ENCODE peak calls at places on chromosome 19, in eight cellular contexts. R, Z, H, X, E, S, C and M are unnamed samples.

GRCh38 chr19:10292789-10293636 is 3.3 kb downstream of the ICAM5 start:
- DNase-seq in R (peak), Z (peak), H (no peak), X (no peak), E (no peak), S (no peak), C (no peak), M (no peak)

GRCh38 chr19:33266971-33267484 is 35.3 kb downstream of the CEBPA start:
- DNase-seq in R (no peak), Z (no peak), H (no peak), X (no peak), E (no peak), S (no peak), C (no peak), M (no peak)

GRCh38 chr19:5260381-5260967 is 80.1 kb downstream of the PTPRS start:
- DNase-seq in R (no peak), Z (no peak), H (no peak), X (no peak), E (no peak), S (no peak), C (no peak), M (no peak)

GRCh38 chr19:14530005-14530348 is 583 bp downstream of the TECR start:
- DNase-seq in R (peak), Z (no peak), H (no peak), X (no peak), E (no peak), S (no peak), C (no peak), M (no peak)

GRCh38 chr19:2603320-2603719 is 99.2 kb downstream of the GNG7 start:
- DNase-seq in R (no peak), Z (no peak), H (no peak), X (no peak), E (peak), S (no peak), C (no peak), M (peak)

GRCh38 chr19:30207357-30207756 is 164.8 kb upstream of the ZNF536 start:
- DNase-seq in R (no peak), Z (no peak), H (peak), X (no peak), E (no peak), S (peak), C (no peak), M (no peak)

GRCh38 chr19:3683866-3684816 is 16.1 kb downstream of the PIP5K1C start:
- DNase-seq in R (no peak), Z (peak), H (no peak), X (no peak), E (peak), S (peak), C (no peak), M (no peak)

GRCh38 chr19:29596885-29597525 is 9.1 kb upstream of the POP4 start:
- DNase-seq in R (no peak), Z (no peak), H (no peak), X (no peak), E (peak), S (no peak), C (no peak), M (no peak)

GRCh38 chr19:39032164-39032918 is at the start of gene FBXO27:
- DNase-seq in R (peak), Z (peak), H (peak), X (no peak), E (peak), S (no peak), C (no peak), M (no peak)

GRCh38 chr19:31413353-31413752 is 64.1 kb upstream of the TSHZ3 start:
- DNase-seq in R (no peak), Z (no peak), H (no peak), X (no peak), E (no peak), S (no peak), C (no peak), M (no peak)

GRCh38 chr19:17079710-17080440 is 4.3 kb downstream of the MYO9B start:
- DNase-seq in R (peak), Z (peak), H (peak), X (peak), E (peak), S (peak), C (peak), M (no peak)
- TF ChIP-seq CTCF in R (peak), Z (no peak), H (no peak), X (no peak), E (peak), S (peak), C (peak), M (no peak)

DNA sequence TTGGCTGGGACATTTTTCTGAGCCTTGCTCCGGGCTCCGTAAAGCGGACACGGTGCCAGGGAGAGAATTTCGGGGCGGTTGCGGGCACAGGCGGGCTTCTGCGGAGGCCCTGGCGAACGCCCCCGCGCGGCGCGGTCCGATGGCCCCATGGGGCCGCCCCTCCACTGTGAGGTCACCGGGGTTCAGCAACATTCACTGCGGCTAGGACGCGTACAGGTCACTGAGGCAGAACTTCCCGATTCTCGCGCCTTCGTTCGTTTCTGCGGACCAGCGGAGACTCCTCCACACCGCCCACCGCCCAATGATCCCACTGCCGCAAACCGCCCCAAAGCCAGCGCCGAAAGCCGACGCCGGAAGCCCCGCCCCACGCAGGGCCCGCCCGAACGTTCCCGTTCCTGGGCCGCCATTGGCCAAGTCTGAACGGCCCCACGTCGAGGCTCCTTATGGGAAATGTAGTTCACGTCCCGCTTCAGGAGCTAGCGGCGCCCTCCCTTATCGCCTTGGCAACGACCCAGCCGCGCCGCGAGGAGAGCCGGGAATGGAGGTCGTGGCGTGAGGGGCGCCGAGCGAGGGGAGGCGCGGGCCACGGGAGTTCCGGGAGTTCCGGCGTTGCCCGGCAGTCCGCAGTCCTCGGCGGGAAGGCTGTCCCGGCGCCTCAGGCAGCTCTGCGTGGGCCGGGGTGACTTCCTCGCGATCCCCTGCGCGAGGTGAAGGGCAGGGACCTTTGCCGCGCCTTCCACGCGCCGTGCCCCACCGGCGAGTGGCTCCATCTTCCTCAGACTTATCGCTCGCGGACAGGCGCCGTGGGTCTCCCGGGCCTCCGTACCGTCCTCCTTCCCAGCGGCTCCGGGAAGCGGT is at the start of gene ZNF584:
- DNase-seq in R (peak), Z (peak), H (peak), X (peak), E (peak), S (peak), C (peak), M (peak)
- TF ChIP-seq CTCF in R (no peak), Z (no peak), H (no peak), X (no peak), E (peak), S (peak), C (no peak), M (no peak)

DNA sequence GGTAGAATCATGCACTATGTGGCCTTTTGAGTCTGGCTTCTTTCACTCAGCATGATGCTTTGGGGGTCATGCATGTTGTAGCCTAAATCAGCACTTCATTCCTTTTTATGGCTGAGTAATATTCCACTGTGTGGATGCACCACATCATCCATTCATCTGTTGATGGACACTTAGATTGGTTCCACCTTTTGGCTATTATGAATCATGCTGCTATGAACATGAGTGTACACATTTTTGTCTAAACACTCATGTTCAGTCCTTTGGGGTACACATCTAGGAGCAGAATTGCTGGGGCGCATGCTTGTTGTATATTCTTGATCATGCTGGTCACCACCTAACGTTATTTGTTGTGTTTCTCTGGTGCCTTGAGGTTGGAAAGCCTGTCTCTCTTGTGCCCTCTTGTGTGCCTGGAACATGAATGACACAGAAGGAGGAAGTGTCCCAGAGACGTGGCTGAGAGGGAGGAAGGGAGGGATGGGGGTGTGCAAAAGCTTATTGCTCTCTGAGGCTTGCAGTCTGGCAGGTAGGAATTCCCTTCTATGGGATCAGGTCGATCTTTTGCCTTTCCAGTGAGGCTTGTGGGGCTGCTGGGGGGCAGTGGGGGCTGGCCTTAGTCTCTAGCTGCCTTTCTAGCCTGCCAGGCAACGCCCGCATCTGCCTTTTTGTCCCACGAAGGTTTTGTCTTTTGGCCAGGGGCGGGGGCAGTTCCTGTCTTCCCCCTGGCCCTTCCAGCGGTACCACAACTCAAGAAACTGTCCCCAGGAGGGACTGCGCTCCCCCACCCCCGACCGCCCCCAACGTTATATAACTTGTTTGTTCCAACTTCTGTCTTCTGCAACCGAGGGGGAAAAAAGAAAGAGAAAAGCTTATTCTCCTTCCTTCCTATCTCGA is 7.6 kb downstream of the KLHL26 start:
- DNase-seq in R (no peak), Z (no peak), H (no peak), X (no peak), E (no peak), S (no peak), C (no peak), M (no peak)
- TF ChIP-seq CTCF in R (no peak), Z (no peak), H (no peak), X (no peak), E (no peak), S (peak), C (peak), M (no peak)

GRCh38 chr19:47756953-47757608 is 11.7 kb downstream of the NOP53 start:
- DNase-seq in R (peak), Z (no peak), H (no peak), X (no peak), E (no peak), S (peak), C (no peak), M (no peak)
- TF ChIP-seq CTCF in R (no peak), Z (no peak), H (no peak), X (no peak), E (no peak), S (no peak), C (no peak), M (no peak)

GRCh38 chr19:43503501-43504425 is 783 bp downstream of the PHLDB3 start:
- DNase-seq in R (peak), Z (peak), H (peak), X (peak), E (peak), S (peak), C (peak), M (peak)
- TF ChIP-seq CTCF in R (no peak), Z (no peak), H (no peak), X (no peak), E (no peak), S (peak), C (no peak), M (peak)

GRCh38 chr19:40584007-40584406 is 7.3 kb downstream of the SHKBP1 start:
- DNase-seq in R (no peak), Z (no peak), H (no peak), X (no peak), E (no peak), S (no peak), C (no peak), M (no peak)
- TF ChIP-seq CTCF in R (no peak), Z (peak), H (no peak), X (no peak), E (peak), S (peak), C (no peak), M (peak)

GRCh38 chr19:36112678-36113077 is 1.7 kb downstream of the OVOL3 start:
- DNase-seq in R (no peak), Z (no peak), H (no peak), X (no peak), E (no peak), S (no peak), C (no peak), M (no peak)

GRCh38 chr19:36114763-36115452 is at the start of gene POLR2I:
- DNase-seq in R (peak), Z (peak), H (peak), X (peak), E (peak), S (peak), C (peak), M (peak)

GRCh38 chr19:36113425-36113824 is 1.2 kb downstream of the POLR2I start:
- DNase-seq in R (no peak), Z (no peak), H (no peak), X (no peak), E (no peak), S (no peak), C (no peak), M (no peak)

GRCh38 chr19:36115453-36116343 is at the start of gene TBCB:
- DNase-seq in R (peak), Z (peak), H (peak), X (peak), E (peak), S (peak), C (peak), M (peak)

DNA sequence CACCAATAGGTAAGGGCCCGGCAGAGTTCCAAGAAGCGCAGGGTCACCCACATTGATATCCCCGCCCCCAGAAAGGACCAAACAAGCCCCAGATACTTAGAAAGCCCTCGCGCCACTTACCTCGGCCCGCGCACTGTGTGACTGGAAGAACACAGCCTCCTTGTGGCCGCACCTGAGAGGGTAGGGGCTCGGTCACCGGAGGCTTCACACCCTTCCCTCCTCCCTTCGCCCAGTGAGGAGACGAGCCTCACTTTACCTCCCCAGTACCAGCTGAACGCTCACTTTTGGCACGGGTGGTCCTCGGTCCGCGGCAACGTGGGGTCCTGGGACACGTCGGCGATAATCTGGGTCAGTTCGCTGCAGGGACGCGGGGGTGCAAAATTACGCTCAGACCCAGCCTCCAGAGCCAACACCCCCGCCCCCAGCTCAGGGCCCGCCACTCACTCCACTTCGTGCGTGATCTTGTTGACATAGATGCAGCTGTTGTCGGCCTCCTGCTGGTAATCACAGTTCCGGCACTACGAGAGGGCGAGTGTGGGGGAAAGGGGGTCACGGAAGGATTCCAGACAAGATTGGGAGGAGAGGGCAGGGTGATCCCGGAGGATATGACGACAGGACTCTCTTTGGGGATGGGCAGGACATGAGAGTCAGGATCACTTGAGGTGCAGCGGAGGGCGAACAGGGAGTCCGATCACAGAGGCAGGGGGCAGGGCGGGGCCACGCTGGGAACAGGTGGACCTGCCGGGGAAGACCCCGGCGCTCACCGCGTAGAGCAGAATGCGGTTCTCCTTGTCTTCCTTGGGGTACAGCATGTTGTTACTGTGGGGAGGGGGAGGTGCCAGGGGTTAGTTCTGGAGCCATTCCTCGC is 546 bp downstream of the POLR2I start:
- DNase-seq in R (peak), Z (peak), H (peak), X (no peak), E (peak), S (no peak), C (no peak), M (no peak)
- TF ChIP-seq CTCF in R (no peak), Z (no peak), H (no peak), X (no peak), E (no peak), S (peak), C (no peak), M (no peak)

GRCh38 chr19:19471682-19472081 is 43.7 kb downstream of the TSSK6 start:
- DNase-seq in R (no peak), Z (no peak), H (no peak), X (no peak), E (no peak), S (no peak), C (no peak), M (no peak)

GRCh38 chr19:19480688-19481087 is 34.7 kb downstream of the TSSK6 start:
- DNase-seq in R (no peak), Z (peak), H (no peak), X (no peak), E (no peak), S (no peak), C (no peak), M (no peak)

GRCh38 chr19:19474950-19475781 is 40.2 kb downstream of the TSSK6 start:
- DNase-seq in R (no peak), Z (no peak), H (no peak), X (no peak), E (no peak), S (no peak), C (no peak), M (no peak)

GRCh38 chr19:19477705-19478383 is 37.5 kb downstream of the TSSK6 start:
- DNase-seq in R (peak), Z (no peak), H (no peak), X (no peak), E (no peak), S (no peak), C (no peak), M (no peak)

DNA sequence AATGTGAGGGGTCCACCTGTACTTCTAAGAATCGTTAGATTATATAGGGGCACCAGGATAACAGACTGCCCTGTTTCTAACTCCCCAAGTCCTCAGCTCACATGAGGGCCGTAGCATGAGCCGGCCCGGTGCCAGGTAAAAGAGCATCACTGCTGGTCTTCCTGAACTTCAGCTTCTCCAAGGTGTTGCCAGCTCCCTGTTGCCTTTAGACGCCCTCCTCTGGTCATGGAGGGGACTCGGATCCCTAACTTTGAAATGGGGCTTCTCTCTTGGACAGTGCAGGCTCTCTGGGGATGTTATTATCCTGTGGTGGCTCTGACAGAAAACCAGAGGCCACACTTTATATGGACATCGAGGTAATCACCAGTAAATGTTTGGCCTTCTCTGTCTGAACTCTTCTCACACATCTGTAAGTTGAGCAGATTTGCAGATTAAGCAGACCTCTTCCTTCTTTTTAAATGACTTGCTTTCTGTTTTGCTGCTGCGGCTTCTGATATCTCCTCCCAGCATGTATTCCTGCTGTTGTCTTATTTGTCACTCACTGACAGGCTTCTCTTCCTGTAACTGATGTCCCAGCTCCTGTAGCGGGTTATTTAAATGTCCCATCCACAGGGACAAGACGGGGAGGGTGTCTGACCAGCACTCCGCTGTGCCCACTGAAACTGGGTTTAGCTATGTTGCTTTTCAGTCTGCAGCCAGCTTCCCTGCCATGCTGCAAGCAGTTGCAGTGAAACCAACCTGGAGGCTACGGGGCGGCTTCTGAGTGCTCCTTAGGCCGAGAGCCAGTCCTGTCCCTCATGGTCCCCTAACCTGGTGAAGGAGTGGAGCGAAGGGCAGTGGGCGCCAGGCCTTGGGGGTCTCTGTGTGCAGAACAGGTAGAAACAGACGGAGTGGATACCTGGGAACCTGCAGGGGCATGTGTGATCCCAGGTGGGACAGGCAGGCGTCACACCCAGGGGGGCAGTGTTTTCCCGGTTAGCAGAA is 39.2 kb downstream of the TSSK6 start:
- DNase-seq in R (no peak), Z (no peak), H (no peak), X (no peak), E (peak), S (no peak), C (no peak), M (no peak)
- TF ChIP-seq CTCF in R (peak), Z (no peak), H (no peak), X (no peak), E (peak), S (peak), C (no peak), M (peak)

DNA sequence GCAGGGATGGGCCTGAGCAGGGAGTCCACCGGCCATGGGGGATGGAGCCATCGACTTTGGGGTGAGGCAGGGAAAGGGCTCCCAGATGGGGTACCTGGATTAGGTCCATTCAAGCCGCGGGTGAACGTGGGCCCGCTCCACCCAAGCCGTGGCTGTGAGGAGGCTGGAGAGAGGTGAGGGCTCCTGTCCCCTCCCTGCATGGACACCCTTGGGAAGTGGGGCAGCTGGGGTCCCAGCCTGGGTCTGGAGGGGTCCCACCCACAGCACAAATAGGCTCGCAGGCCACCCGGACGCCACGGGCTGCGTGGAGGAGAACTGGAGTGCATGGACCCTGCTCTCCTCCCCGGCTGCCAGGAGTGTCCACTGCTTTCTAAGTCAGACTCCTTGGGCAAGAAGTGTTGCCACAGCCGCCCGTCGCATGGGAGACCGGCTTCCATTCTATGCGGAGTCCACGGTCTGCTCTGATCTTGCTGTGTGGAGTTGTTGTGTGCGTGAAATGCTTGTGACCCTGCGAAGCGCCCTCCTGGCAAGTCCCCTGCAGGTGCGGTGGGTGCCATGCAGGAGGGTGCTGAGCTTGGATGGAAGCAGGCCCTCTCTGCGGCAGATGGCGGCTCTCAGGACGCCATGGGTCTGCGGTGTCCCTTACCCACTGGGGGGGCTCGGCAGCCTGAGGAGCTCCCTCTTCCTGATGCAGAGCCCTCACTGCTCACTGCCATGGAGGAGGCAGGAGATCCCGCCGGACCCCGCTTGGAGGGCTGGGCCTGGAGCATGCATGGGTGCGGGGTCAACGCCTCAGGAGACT is 2.0 kb downstream of the DAZAP1 start:
- DNase-seq in R (no peak), Z (no peak), H (no peak), X (no peak), E (no peak), S (no peak), C (no peak), M (no peak)
- TF ChIP-seq CTCF in R (no peak), Z (no peak), H (no peak), X (no peak), E (no peak), S (no peak), C (no peak), M (no peak)